ENCODE peak calls at places on chromosomes 1 and 21, in ten cellular contexts. One of them, this sample, is unnamed.

GRCh38 chr1:19251305-19252196 is at the start of the genes EMC1 and MRTO4:
- DNase-seq in renal cortical epithelial cell: peak
- DNase-seq in activated T-cell treated with anti-CD3 and anti-CD28 coated beads, Interleukin-2, amount 50 U/mL, for 4 hours: peak
- DNase-seq in BJ: no peak
- DNase-seq in activated naive CD4-positive, alpha-beta T cell treated with anti-CD3 and anti-CD28 coated beads, Interleukin-2, amount 50 U/mL, for 16 hours: peak
- DNase-seq in T follicular helper cell: peak
- DNase-seq in anterior cingulate cortex: peak
- DNase-seq in B cell: peak
- DNase-seq in stimulated activated CD4-positive, alpha-beta T cell treated with anti-CD3 and anti-CD28 coated beads, Interleukin-2, amount 100 ng/mL, for 24 hours: peak
- DNase-seq in T47D: peak
- DNase-seq in this sample: peak

GRCh38 chr1:151159373-151159772 is 2.9 kb downstream of the TNFAIP8L2 start:
- DNase-seq in BJ: no peak
- DNase-seq in T follicular helper cell: no peak
- DNase-seq in activated T-cell treated with anti-CD3 and anti-CD28 coated beads, Interleukin-2, amount 50 U/mL, for 4 hours: no peak
- DNase-seq in renal cortical epithelial cell: no peak
- DNase-seq in activated naive CD4-positive, alpha-beta T cell treated with anti-CD3 and anti-CD28 coated beads, Interleukin-2, amount 50 U/mL, for 16 hours: no peak
- DNase-seq in anterior cingulate cortex: no peak
- DNase-seq in T47D: no peak
- DNase-seq in stimulated activated CD4-positive, alpha-beta T cell treated with anti-CD3 and anti-CD28 coated beads, Interleukin-2, amount 100 ng/mL, for 24 hours: no peak
- DNase-seq in B cell: no peak
- DNase-seq in this sample: no peak

GRCh38 chr1:3907031-3907534 is 7.0 kb upstream of the C1orf174 start:
- DNase-seq in T47D: no peak
- DNase-seq in anterior cingulate cortex: no peak
- DNase-seq in stimulated activated CD4-positive, alpha-beta T cell treated with anti-CD3 and anti-CD28 coated beads, Interleukin-2, amount 100 ng/mL, for 24 hours: no peak
- DNase-seq in T follicular helper cell: no peak
- DNase-seq in renal cortical epithelial cell: no peak
- DNase-seq in activated T-cell treated with anti-CD3 and anti-CD28 coated beads, Interleukin-2, amount 50 U/mL, for 4 hours: no peak
- DNase-seq in B cell: no peak
- DNase-seq in activated naive CD4-positive, alpha-beta T cell treated with anti-CD3 and anti-CD28 coated beads, Interleukin-2, amount 50 U/mL, for 16 hours: no peak
- DNase-seq in BJ: no peak
- DNase-seq in this sample: no peak

GRCh38 chr21:33514234-33514633 is 22.7 kb upstream of the DNAJC28 start:
- DNase-seq in T47D: no peak
- DNase-seq in stimulated activated CD4-positive, alpha-beta T cell treated with anti-CD3 and anti-CD28 coated beads, Interleukin-2, amount 100 ng/mL, for 24 hours: no peak
- DNase-seq in anterior cingulate cortex: no peak
- DNase-seq in B cell: no peak
- DNase-seq in T follicular helper cell: no peak
- DNase-seq in BJ: peak
- DNase-seq in activated naive CD4-positive, alpha-beta T cell treated with anti-CD3 and anti-CD28 coated beads, Interleukin-2, amount 50 U/mL, for 16 hours: no peak
- DNase-seq in renal cortical epithelial cell: peak
- DNase-seq in activated T-cell treated with anti-CD3 and anti-CD28 coated beads, Interleukin-2, amount 50 U/mL, for 4 hours: no peak
- DNase-seq in this sample: no peak

GRCh38 chr1:8987881-8988617 is 38.2 kb downstream of the SLC2A7 start:
- DNase-seq in activated T-cell treated with anti-CD3 and anti-CD28 coated beads, Interleukin-2, amount 50 U/mL, for 4 hours: peak
- DNase-seq in renal cortical epithelial cell: peak
- DNase-seq in T47D: peak
- DNase-seq in anterior cingulate cortex: peak
- DNase-seq in T follicular helper cell: peak
- DNase-seq in BJ: no peak
- DNase-seq in B cell: peak
- DNase-seq in activated naive CD4-positive, alpha-beta T cell treated with anti-CD3 and anti-CD28 coated beads, Interleukin-2, amount 50 U/mL, for 16 hours: peak
- DNase-seq in stimulated activated CD4-positive, alpha-beta T cell treated with anti-CD3 and anti-CD28 coated beads, Interleukin-2, amount 100 ng/mL, for 24 hours: peak
- DNase-seq in this sample: no peak

GRCh38 chr1:39701092-39701460 is 9.8 kb upstream of the HPCAL4 start:
- DNase-seq in activated T-cell treated with anti-CD3 and anti-CD28 coated beads, Interleukin-2, amount 50 U/mL, for 4 hours: no peak
- DNase-seq in anterior cingulate cortex: no peak
- DNase-seq in activated naive CD4-positive, alpha-beta T cell treated with anti-CD3 and anti-CD28 coated beads, Interleukin-2, amount 50 U/mL, for 16 hours: no peak
- DNase-seq in T47D: no peak
- DNase-seq in stimulated activated CD4-positive, alpha-beta T cell treated with anti-CD3 and anti-CD28 coated beads, Interleukin-2, amount 100 ng/mL, for 24 hours: no peak
- DNase-seq in T follicular helper cell: no peak
- DNase-seq in BJ: no peak
- DNase-seq in B cell: no peak
- DNase-seq in renal cortical epithelial cell: peak
- DNase-seq in this sample: no peak

GRCh38 chr1:8460132-8460544 is 142.2 kb downstream of the SLC45A1 start:
- DNase-seq in stimulated activated CD4-positive, alpha-beta T cell treated with anti-CD3 and anti-CD28 coated beads, Interleukin-2, amount 100 ng/mL, for 24 hours: no peak
- DNase-seq in activated naive CD4-positive, alpha-beta T cell treated with anti-CD3 and anti-CD28 coated beads, Interleukin-2, amount 50 U/mL, for 16 hours: no peak
- DNase-seq in T47D: no peak
- DNase-seq in BJ: no peak
- DNase-seq in renal cortical epithelial cell: no peak
- DNase-seq in anterior cingulate cortex: no peak
- DNase-seq in T follicular helper cell: no peak
- DNase-seq in activated T-cell treated with anti-CD3 and anti-CD28 coated beads, Interleukin-2, amount 50 U/mL, for 4 hours: no peak
- DNase-seq in B cell: no peak
- DNase-seq in this sample: no peak

GRCh38 chr1:244350027-244350426 is 101.7 kb downstream of the ADSS2 start:
- DNase-seq in T follicular helper cell: no peak
- DNase-seq in renal cortical epithelial cell: no peak
- DNase-seq in T47D: no peak
- DNase-seq in anterior cingulate cortex: no peak
- DNase-seq in activated T-cell treated with anti-CD3 and anti-CD28 coated beads, Interleukin-2, amount 50 U/mL, for 4 hours: no peak
- DNase-seq in stimulated activated CD4-positive, alpha-beta T cell treated with anti-CD3 and anti-CD28 coated beads, Interleukin-2, amount 100 ng/mL, for 24 hours: no peak
- DNase-seq in BJ: no peak
- DNase-seq in activated naive CD4-positive, alpha-beta T cell treated with anti-CD3 and anti-CD28 coated beads, Interleukin-2, amount 50 U/mL, for 16 hours: no peak
- DNase-seq in B cell: no peak
- DNase-seq in this sample: no peak

GRCh38 chr1:119318466-119319309 is 49.9 kb upstream of the HAO2 start:
- DNase-seq in activated naive CD4-positive, alpha-beta T cell treated with anti-CD3 and anti-CD28 coated beads, Interleukin-2, amount 50 U/mL, for 16 hours: no peak
- DNase-seq in T follicular helper cell: no peak
- DNase-seq in activated T-cell treated with anti-CD3 and anti-CD28 coated beads, Interleukin-2, amount 50 U/mL, for 4 hours: no peak
- DNase-seq in BJ: no peak
- DNase-seq in stimulated activated CD4-positive, alpha-beta T cell treated with anti-CD3 and anti-CD28 coated beads, Interleukin-2, amount 100 ng/mL, for 24 hours: no peak
- DNase-seq in B cell: no peak
- DNase-seq in T47D: no peak
- DNase-seq in renal cortical epithelial cell: no peak
- DNase-seq in anterior cingulate cortex: no peak
- DNase-seq in this sample: no peak

GRCh38 chr1:43358121-43358745 is 548 bp upstream of the CDC20 start:
- DNase-seq in anterior cingulate cortex: no peak
- DNase-seq in T follicular helper cell: no peak
- DNase-seq in B cell: no peak
- DNase-seq in stimulated activated CD4-positive, alpha-beta T cell treated with anti-CD3 and anti-CD28 coated beads, Interleukin-2, amount 100 ng/mL, for 24 hours: no peak
- DNase-seq in BJ: no peak
- DNase-seq in activated T-cell treated with anti-CD3 and anti-CD28 coated beads, Interleukin-2, amount 50 U/mL, for 4 hours: no peak
- DNase-seq in T47D: no peak
- DNase-seq in renal cortical epithelial cell: peak
- DNase-seq in activated naive CD4-positive, alpha-beta T cell treated with anti-CD3 and anti-CD28 coated beads, Interleukin-2, amount 50 U/mL, for 16 hours: peak
- DNase-seq in this sample: no peak

GRCh38 chr1:13836136-13836535 is 136.1 kb downstream of the PRDM2 start:
- DNase-seq in BJ: no peak
- DNase-seq in activated naive CD4-positive, alpha-beta T cell treated with anti-CD3 and anti-CD28 coated beads, Interleukin-2, amount 50 U/mL, for 16 hours: no peak
- DNase-seq in B cell: no peak
- DNase-seq in renal cortical epithelial cell: no peak
- DNase-seq in T47D: no peak
- DNase-seq in anterior cingulate cortex: no peak
- DNase-seq in T follicular helper cell: no peak
- DNase-seq in stimulated activated CD4-positive, alpha-beta T cell treated with anti-CD3 and anti-CD28 coated beads, Interleukin-2, amount 100 ng/mL, for 24 hours: no peak
- DNase-seq in activated T-cell treated with anti-CD3 and anti-CD28 coated beads, Interleukin-2, amount 50 U/mL, for 4 hours: no peak
- DNase-seq in this sample: no peak

GRCh38 chr1:15657026-15657425 is 27.1 kb upstream of the PLEKHM2 start:
- DNase-seq in stimulated activated CD4-positive, alpha-beta T cell treated with anti-CD3 and anti-CD28 coated beads, Interleukin-2, amount 100 ng/mL, for 24 hours: no peak
- DNase-seq in BJ: no peak
- DNase-seq in T47D: no peak
- DNase-seq in activated naive CD4-positive, alpha-beta T cell treated with anti-CD3 and anti-CD28 coated beads, Interleukin-2, amount 50 U/mL, for 16 hours: no peak
- DNase-seq in B cell: no peak
- DNase-seq in activated T-cell treated with anti-CD3 and anti-CD28 coated beads, Interleukin-2, amount 50 U/mL, for 4 hours: no peak
- DNase-seq in T follicular helper cell: no peak
- DNase-seq in anterior cingulate cortex: no peak
- DNase-seq in renal cortical epithelial cell: no peak
- DNase-seq in this sample: no peak

GRCh38 chr1:22641906-22642636 is 1.4 kb upstream of the C1QC start:
- DNase-seq in anterior cingulate cortex: peak
- DNase-seq in stimulated activated CD4-positive, alpha-beta T cell treated with anti-CD3 and anti-CD28 coated beads, Interleukin-2, amount 100 ng/mL, for 24 hours: peak
- DNase-seq in activated T-cell treated with anti-CD3 and anti-CD28 coated beads, Interleukin-2, amount 50 U/mL, for 4 hours: peak
- DNase-seq in BJ: no peak
- DNase-seq in activated naive CD4-positive, alpha-beta T cell treated with anti-CD3 and anti-CD28 coated beads, Interleukin-2, amount 50 U/mL, for 16 hours: peak
- DNase-seq in T follicular helper cell: peak
- DNase-seq in renal cortical epithelial cell: no peak
- DNase-seq in T47D: peak
- DNase-seq in B cell: peak
- DNase-seq in this sample: no peak

GRCh38 chr1:176164014-176164678 is 42.9 kb downstream of the COP1 start:
- DNase-seq in T follicular helper cell: no peak
- DNase-seq in renal cortical epithelial cell: no peak
- DNase-seq in B cell: no peak
- DNase-seq in anterior cingulate cortex: no peak
- DNase-seq in BJ: no peak
- DNase-seq in activated T-cell treated with anti-CD3 and anti-CD28 coated beads, Interleukin-2, amount 50 U/mL, for 4 hours: no peak
- DNase-seq in stimulated activated CD4-positive, alpha-beta T cell treated with anti-CD3 and anti-CD28 coated beads, Interleukin-2, amount 100 ng/mL, for 24 hours: no peak
- DNase-seq in activated naive CD4-positive, alpha-beta T cell treated with anti-CD3 and anti-CD28 coated beads, Interleukin-2, amount 50 U/mL, for 16 hours: no peak
- DNase-seq in T47D: no peak
- DNase-seq in this sample: no peak

GRCh38 chr21:36699546-36700294 is 805 bp downstream of the SIM2 start:
- DNase-seq in B cell: peak
- DNase-seq in stimulated activated CD4-positive, alpha-beta T cell treated with anti-CD3 and anti-CD28 coated beads, Interleukin-2, amount 100 ng/mL, for 24 hours: no peak
- DNase-seq in T47D: peak
- DNase-seq in activated naive CD4-positive, alpha-beta T cell treated with anti-CD3 and anti-CD28 coated beads, Interleukin-2, amount 50 U/mL, for 16 hours: no peak
- DNase-seq in anterior cingulate cortex: no peak
- DNase-seq in activated T-cell treated with anti-CD3 and anti-CD28 coated beads, Interleukin-2, amount 50 U/mL, for 4 hours: no peak
- DNase-seq in BJ: no peak
- DNase-seq in T follicular helper cell: no peak
- DNase-seq in renal cortical epithelial cell: no peak
- DNase-seq in this sample: no peak

GRCh38 chr1:41813755-41814694 is 104.7 kb downstream of the HIVEP3 start:
- DNase-seq in B cell: no peak
- DNase-seq in activated T-cell treated with anti-CD3 and anti-CD28 coated beads, Interleukin-2, amount 50 U/mL, for 4 hours: no peak
- DNase-seq in renal cortical epithelial cell: no peak
- DNase-seq in T follicular helper cell: no peak
- DNase-seq in activated naive CD4-positive, alpha-beta T cell treated with anti-CD3 and anti-CD28 coated beads, Interleukin-2, amount 50 U/mL, for 16 hours: no peak
- DNase-seq in stimulated activated CD4-positive, alpha-beta T cell treated with anti-CD3 and anti-CD28 coated beads, Interleukin-2, amount 100 ng/mL, for 24 hours: no peak
- DNase-seq in T47D: no peak
- DNase-seq in anterior cingulate cortex: no peak
- DNase-seq in BJ: no peak
- DNase-seq in this sample: no peak

GRCh38 chr1:169348356-169349036 is 19.1 kb downstream of the NME7 start:
- DNase-seq in stimulated activated CD4-positive, alpha-beta T cell treated with anti-CD3 and anti-CD28 coated beads, Interleukin-2, amount 100 ng/mL, for 24 hours: no peak
- DNase-seq in anterior cingulate cortex: no peak
- DNase-seq in T follicular helper cell: no peak
- DNase-seq in B cell: peak
- DNase-seq in BJ: no peak
- DNase-seq in activated naive CD4-positive, alpha-beta T cell treated with anti-CD3 and anti-CD28 coated beads, Interleukin-2, amount 50 U/mL, for 16 hours: no peak
- DNase-seq in renal cortical epithelial cell: peak
- DNase-seq in activated T-cell treated with anti-CD3 and anti-CD28 coated beads, Interleukin-2, amount 50 U/mL, for 4 hours: no peak
- DNase-seq in T47D: no peak
- DNase-seq in this sample: peak

GRCh38 chr1:18948913-18949688 is 7.4 kb downstream of the IFFO2 start:
- DNase-seq in B cell: no peak
- DNase-seq in stimulated activated CD4-positive, alpha-beta T cell treated with anti-CD3 and anti-CD28 coated beads, Interleukin-2, amount 100 ng/mL, for 24 hours: no peak
- DNase-seq in anterior cingulate cortex: no peak
- DNase-seq in activated T-cell treated with anti-CD3 and anti-CD28 coated beads, Interleukin-2, amount 50 U/mL, for 4 hours: no peak
- DNase-seq in T follicular helper cell: no peak
- DNase-seq in renal cortical epithelial cell: peak
- DNase-seq in T47D: no peak
- DNase-seq in activated naive CD4-positive, alpha-beta T cell treated with anti-CD3 and anti-CD28 coated beads, Interleukin-2, amount 50 U/mL, for 16 hours: no peak
- DNase-seq in BJ: no peak
- DNase-seq in this sample: no peak

GRCh38 chr1:219150913-219151312 is 22.8 kb upstream of the LYPLAL1 start:
- DNase-seq in stimulated activated CD4-positive, alpha-beta T cell treated with anti-CD3 and anti-CD28 coated beads, Interleukin-2, amount 100 ng/mL, for 24 hours: no peak
- DNase-seq in BJ: no peak
- DNase-seq in B cell: no peak
- DNase-seq in T follicular helper cell: no peak
- DNase-seq in renal cortical epithelial cell: no peak
- DNase-seq in anterior cingulate cortex: no peak
- DNase-seq in T47D: no peak
- DNase-seq in activated T-cell treated with anti-CD3 and anti-CD28 coated beads, Interleukin-2, amount 50 U/mL, for 4 hours: no peak
- DNase-seq in activated naive CD4-positive, alpha-beta T cell treated with anti-CD3 and anti-CD28 coated beads, Interleukin-2, amount 50 U/mL, for 16 hours: no peak
- DNase-seq in this sample: no peak

GRCh38 chr1:152018537-152018936 is 18.3 kb downstream of the S100A11 start:
- DNase-seq in activated T-cell treated with anti-CD3 and anti-CD28 coated beads, Interleukin-2, amount 50 U/mL, for 4 hours: no peak
- DNase-seq in T follicular helper cell: no peak
- DNase-seq in BJ: no peak
- DNase-seq in renal cortical epithelial cell: no peak
- DNase-seq in stimulated activated CD4-positive, alpha-beta T cell treated with anti-CD3 and anti-CD28 coated beads, Interleukin-2, amount 100 ng/mL, for 24 hours: no peak
- DNase-seq in anterior cingulate cortex: no peak
- DNase-seq in activated naive CD4-positive, alpha-beta T cell treated with anti-CD3 and anti-CD28 coated beads, Interleukin-2, amount 50 U/mL, for 16 hours: no peak
- DNase-seq in B cell: no peak
- DNase-seq in T47D: no peak
- DNase-seq in this sample: no peak

GRCh38 chr1:236016083-236016482 is 48.8 kb downstream of the NID1 start:
- DNase-seq in T follicular helper cell: no peak
- DNase-seq in activated T-cell treated with anti-CD3 and anti-CD28 coated beads, Interleukin-2, amount 50 U/mL, for 4 hours: no peak
- DNase-seq in T47D: no peak
- DNase-seq in renal cortical epithelial cell: no peak
- DNase-seq in anterior cingulate cortex: no peak
- DNase-seq in B cell: no peak
- DNase-seq in BJ: no peak
- DNase-seq in stimulated activated CD4-positive, alpha-beta T cell treated with anti-CD3 and anti-CD28 coated beads, Interleukin-2, amount 100 ng/mL, for 24 hours: no peak
- DNase-seq in activated naive CD4-positive, alpha-beta T cell treated with anti-CD3 and anti-CD28 coated beads, Interleukin-2, amount 50 U/mL, for 16 hours: no peak
- DNase-seq in this sample: no peak

GRCh38 chr1:4057603-4058002 is 157.5 kb upstream of the C1orf174 start:
- DNase-seq in renal cortical epithelial cell: no peak
- DNase-seq in activated naive CD4-positive, alpha-beta T cell treated with anti-CD3 and anti-CD28 coated beads, Interleukin-2, amount 50 U/mL, for 16 hours: no peak
- DNase-seq in B cell: peak
- DNase-seq in BJ: no peak
- DNase-seq in activated T-cell treated with anti-CD3 and anti-CD28 coated beads, Interleukin-2, amount 50 U/mL, for 4 hours: no peak
- DNase-seq in T follicular helper cell: no peak
- DNase-seq in stimulated activated CD4-positive, alpha-beta T cell treated with anti-CD3 and anti-CD28 coated beads, Interleukin-2, amount 100 ng/mL, for 24 hours: no peak
- DNase-seq in T47D: no peak
- DNase-seq in anterior cingulate cortex: no peak
- DNase-seq in this sample: no peak